ENCODE peak calls at places on chromosome 18, in nine cellular contexts. O is endothelial cell; K is ascending aorta; S is testis; Z is progenitor cell of endocrine pancreas; X is Caco-2; L is CD8-positive, alpha-beta T cell; D is heart left ventricle; E is mucosa of descending colon. T is an unnamed sample.

GRCh38 chr18:7856733-7857132 is 289.6 kb downstream of the PTPRM start:
- DNase-seq in O (no peak), K (no peak), S (no peak), Z (no peak), X (peak; percentile 74), L (no peak), D (no peak), E (no peak), T (no peak)

GRCh38 chr18:7207366-7207765 is 23.5 kb upstream of the LRRC30 start:
- DNase-seq in O (no peak), K (no peak), S (no peak), Z (no peak), X (no peak), L (no peak), D (no peak), E (no peak), T (no peak)

GRCh38 chr18:74146756-74147155 is 878 bp downstream of the FBXO15 start:
- DNase-seq in O (no peak), K (no peak), S (no peak), Z (no peak), X (no peak), L (no peak), D (no peak), E (no peak), T (no peak)

GRCh38 chr18:14943967-14944636 is 196.1 kb downstream of the ANKRD30B start:
- DNase-seq in O (no peak), K (no peak), S (no peak), Z (no peak), X (no peak), L (peak; percentile 23), D (no peak), E (no peak), T (no peak)

GRCh38 chr18:31219395-31219794 is 56.7 kb upstream of the DSC1 start:
- DNase-seq in O (no peak), K (no peak), S (no peak), Z (no peak), X (no peak), L (no peak), D (no peak), E (no peak), T (no peak)

GRCh38 chr18:56312554-56312953 is 325.8 kb downstream of the TXNL1 start:
- DNase-seq in O (no peak), K (no peak), S (no peak), Z (no peak), X (no peak), L (no peak), D (no peak), E (no peak), T (no peak)

GRCh38 chr18:71398530-71398929 is 1109.7 kb downstream of the SOCS6 start:
- DNase-seq in O (no peak), K (no peak), S (peak; percentile 54), Z (peak; percentile 30), X (no peak), L (no peak), D (no peak), E (peak; percentile 16), T (no peak)

GRCh38 chr18:61093967-61094366 is 239.3 kb upstream of the CDH20 start:
- DNase-seq in O (no peak), K (no peak), S (no peak), Z (no peak), X (no peak), L (no peak), D (no peak), E (no peak), T (no peak)

GRCh38 chr18:56085561-56085960 is 497.6 kb upstream of the TCF4 start:
- DNase-seq in O (no peak), K (no peak), S (no peak), Z (no peak), X (no peak), L (no peak), D (no peak), E (no peak), T (no peak)

GRCh38 chr18:54222922-54223567 is 1.4 kb downstream of the MBD2 start:
- DNase-seq in O (no peak), K (no peak), S (no peak), Z (no peak), X (no peak), L (peak; percentile 58), D (no peak), E (no peak), T (no peak)

GRCh38 chr18:12857215-12857924 is 26.7 kb downstream of the PTPN2 start:
- DNase-seq in O (no peak), K (no peak), S (no peak), Z (no peak), X (no peak), L (no peak), D (no peak), E (no peak), T (no peak)
- TF ChIP-seq CTCF in O (no peak), K (no peak), S (no peak), Z (no peak), X (no peak), L (no peak), D (no peak), E (no peak), T (no peak)

GRCh38 chr18:37533647-37534565 is 31.7 kb downstream of the CELF4 start:
- DNase-seq in O (no peak), K (no peak), S (no peak), Z (no peak), X (no peak), L (no peak), D (no peak), E (no peak), T (no peak)
- TF ChIP-seq CTCF in O (peak; percentile 36), K (no peak), S (no peak), Z (peak; percentile 44), X (no peak), L (no peak), D (no peak), E (no peak), T (peak; percentile 58)

DNA sequence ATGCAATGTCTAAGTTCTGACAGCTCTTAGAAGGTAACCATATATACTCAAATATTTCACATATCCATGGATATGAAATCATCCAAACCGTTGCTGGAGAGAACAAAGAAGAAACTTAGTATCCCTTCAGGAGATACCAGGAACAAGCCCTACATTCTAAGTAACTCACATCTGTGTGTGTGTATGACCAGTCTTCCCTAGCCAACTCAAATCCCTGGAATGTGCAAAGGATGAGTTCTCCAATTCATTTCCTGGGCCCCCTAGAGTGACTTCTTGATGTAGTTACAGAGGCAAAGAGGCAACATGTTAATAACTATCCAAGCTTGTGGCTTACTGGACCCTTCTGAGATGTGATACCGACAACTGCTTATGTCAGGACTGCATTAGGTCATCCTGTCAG is 20.1 kb downstream of the TPGS2 start:
- DNase-seq in O (no peak), K (no peak), S (no peak), Z (no peak), X (no peak), L (no peak), D (no peak), E (no peak), T (no peak)
- TF ChIP-seq CTCF in O (no peak), K (no peak), S (no peak), Z (no peak), X (no peak), L (no peak), D (no peak), E (no peak), T (no peak)

GRCh38 chr18:2823966-2824365 is 22.8 kb upstream of the EMILIN2 start:
- DNase-seq in O (no peak), K (no peak), S (no peak), Z (no peak), X (no peak), L (no peak), D (no peak), E (no peak), T (no peak)
- TF ChIP-seq CTCF in O (no peak), K (no peak), S (no peak), Z (no peak), X (no peak), L (no peak), D (no peak), E (no peak), T (no peak)

DNA sequence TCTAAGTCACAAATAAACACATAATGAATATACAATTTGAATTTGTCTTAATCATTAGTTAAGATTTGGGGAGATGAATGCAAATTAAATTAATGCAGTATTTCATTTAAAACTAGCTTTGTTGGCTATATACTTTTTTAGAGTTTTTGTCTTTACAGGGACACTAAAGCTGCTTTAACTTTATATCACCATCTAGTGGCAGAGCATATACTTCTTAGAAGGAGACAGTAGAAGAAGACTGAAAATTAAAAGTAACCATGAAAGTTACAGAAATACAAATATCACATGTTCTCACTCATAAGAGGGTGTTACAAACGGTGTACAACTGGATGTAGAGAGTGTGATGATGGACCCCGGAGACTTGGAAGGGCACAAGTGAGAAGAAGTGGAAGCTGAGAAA is 268.3 kb upstream of the NETO1 start:
- DNase-seq in O (no peak), K (no peak), S (no peak), Z (no peak), X (no peak), L (no peak), D (no peak), E (no peak), T (no peak)
- TF ChIP-seq CTCF in O (peak; percentile 32), K (no peak), S (no peak), Z (peak; percentile 49), X (no peak), L (no peak), D (no peak), E (no peak), T (peak; percentile 62)

GRCh38 chr18:50276452-50276851 is 4.9 kb downstream of the MBD1 start:
- DNase-seq in O (no peak), K (no peak), S (no peak), Z (no peak), X (no peak), L (no peak), D (no peak), E (no peak), T (no peak)
- TF ChIP-seq CTCF in O (no peak), K (no peak), S (no peak), Z (no peak), X (no peak), L (no peak), D (no peak), E (no peak), T (no peak)